ENCODE peak calls at places on chromosomes 3 and 15, in five cellular contexts. A is transverse colon, R is A549, J is tibial nerve, S is esophagus muscularis mucosa. O is an unnamed sample. For H3K4me1, the result is how much of the 10 kb centered on the place peaks cover.

GRCh38 chr3:149815728-149816127 is 2.7 kb downstream of the RNF13 start:
- DNase-seq in S (no peak), A (no peak), R (no peak), J (no peak), O (no peak)

GRCh38 chr3:100299031-100299430 is 35.5 kb upstream of the NIT2 start:
- DNase-seq in S (no peak), A (no peak), J (no peak), R (no peak), O (no peak)

GRCh38 chr3:28139288-28139687 is 102.1 kb upstream of the CMC1 start:
- DNase-seq in A (no peak), S (no peak), R (no peak), J (peak), O (no peak)

GRCh38 chr3:127456471-127457093 is 134.0 kb downstream of the TPRA1 start:
- DNase-seq in A (no peak), R (no peak), J (no peak), S (no peak), O (no peak)

GRCh38 chr3:13662238-13662847 is 113.4 kb downstream of the FBLN2 start:
- DNase-seq in R (no peak), J (no peak), A (no peak), S (no peak), O (no peak)

GRCh38 chr3:171688593-171688992 is 121.7 kb downstream of the PLD1 start:
- DNase-seq in J (no peak), R (no peak), A (no peak), S (no peak), O (no peak)

GRCh38 chr3:187763850-187764648 is 18.8 kb upstream of the BCL6 start:
- DNase-seq in A (no peak), R (no peak), J (no peak), S (no peak), O (no peak)

GRCh38 chr3:47340866-47341265 is 40.0 kb upstream of the PTPN23 start:
- DNase-seq in A (no peak), S (no peak), R (no peak), J (no peak), O (no peak)

GRCh38 chr15:84955089-84955848 is 26.4 kb upstream of the PDE8A start:
- DNase-seq in R (peak), A (peak), J (peak), S (no peak), O (peak)

GRCh38 chr3:180594631-180595348 is 7.2 kb upstream of the TTC14 start:
- DNase-seq in J (no peak), S (no peak), R (peak), A (no peak), O (no peak)

GRCh38 chr15:72685925-72686794 is at the start of the genes BBS4 and HIGD2B:
- DNase-seq in A (peak), J (peak), R (peak), S (peak), O (peak)

GRCh38 chr15:71294636-71295241 is 179.5 kb downstream of the THSD4 start:
- DNase-seq in A (peak), S (no peak), R (peak), J (no peak), O (peak)

GRCh38 chr3:60395173-60395762 is 856.0 kb downstream of the FHIT start:
- DNase-seq in R (no peak), S (no peak), A (no peak), J (no peak), O (no peak)

GRCh38 chr3:38552364-38552763 is 56.2 kb downstream of the EXOG start:
- DNase-seq in A (no peak), S (no peak), J (no peak), R (no peak), O (no peak)

GRCh38 chr3:130728037-130728436 is 18.6 kb downstream of the PIK3R4 start:
- DNase-seq in A (no peak), R (no peak), J (no peak), S (no peak), O (no peak)

GRCh38 chr3:125165189-125165947 is 47.2 kb downstream of the SLC12A8 start:
- DNase-seq in J (no peak), R (no peak), A (no peak), S (no peak), O (no peak)

GRCh38 chr15:68820205-68820588 is 498 bp downstream of the ANP32A start:
- DNase-seq in A (peak), J (no peak), S (no peak), R (peak), O (peak)
- TF ChIP-seq POLR2A in A (no peak), J (no peak), S (no peak), R (peak), O (no peak)

GRCh38 chr3:10666621-10667020 is 149.4 kb upstream of the SLC6A11 start:
- DNase-seq in S (no peak), J (no peak), A (peak), R (no peak), O (no peak)

GRCh38 chr3:10668077-10668476 is 148.0 kb upstream of the SLC6A11 start:
- DNase-seq in A (no peak), S (no peak), J (no peak), R (no peak), O (no peak)

GRCh38 chr3:10669490-10670048 is 146.5 kb upstream of the SLC6A11 start:
- DNase-seq in J (no peak), A (no peak), R (no peak), S (no peak), O (no peak)

GRCh38 chr3:10665611-10666010 is 150.4 kb upstream of the SLC6A11 start:
- DNase-seq in A (no peak), J (no peak), R (no peak), S (no peak), O (no peak)

DNA sequence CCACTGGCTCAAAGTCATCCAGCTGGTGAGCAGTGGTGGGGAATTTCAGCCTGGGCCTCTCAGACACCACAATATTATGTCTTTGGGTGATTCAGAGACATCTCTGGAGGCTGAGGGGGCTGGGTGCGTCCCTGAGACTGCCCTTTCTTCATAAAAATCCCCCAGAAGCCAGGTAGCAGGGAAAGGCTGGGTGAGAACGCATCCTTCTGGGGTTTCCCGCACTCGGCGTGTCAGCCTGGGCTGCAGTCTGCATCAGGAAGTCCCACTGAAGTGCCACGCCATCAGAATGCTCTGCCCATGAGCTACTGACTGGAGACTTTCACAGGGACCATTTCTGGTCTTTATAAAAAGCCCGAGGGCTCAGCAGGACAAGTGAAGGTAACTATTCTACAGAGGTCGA is 148.8 kb upstream of the SLC6A11 start:
- DNase-seq in S (no peak), J (no peak), R (no peak), A (no peak), O (no peak)
- H3K27ac ChIP-seq in S (no peak), J (no peak), R (no peak), A (no peak), O (no peak)

GRCh38 chr3:167450195-167450594 is 23.6 kb downstream of the SERPINI2 start:
- DNase-seq in A (no peak), R (no peak), S (no peak), J (no peak), O (no peak)

GRCh38 chr3:167451282-167451681 is 22.6 kb downstream of the SERPINI2 start:
- DNase-seq in R (no peak), A (no peak), J (no peak), S (no peak), O (no peak)

GRCh38 chr3:167450675-167451074 is 23.2 kb downstream of the SERPINI2 start:
- DNase-seq in J (no peak), A (no peak), S (no peak), R (no peak), O (no peak)

GRCh38 chr3:167456157-167456799 is 17.6 kb downstream of the SERPINI2 start:
- DNase-seq in J (no peak), R (no peak), S (no peak), A (no peak), O (no peak)

GRCh38 chr3:167453815-167454214 is 20.0 kb downstream of the SERPINI2 start:
- DNase-seq in J (no peak), A (no peak), S (no peak), R (no peak), O (no peak)
- H3K4me1 ChIP-seq in J (under half), A (under half), S (under half), R (under half), O (under half)

GRCh38 chr15:89113263-89113662 is 25.0 kb downstream of the ABHD2 start:
- DNase-seq in A (no peak), R (no peak), J (no peak), S (no peak), O (no peak)

GRCh38 chr15:89114974-89115373 is 26.7 kb downstream of the ABHD2 start:
- DNase-seq in A (no peak), S (no peak), J (no peak), R (no peak), O (no peak)

GRCh38 chr15:89117790-89118189 is 29.5 kb downstream of the ABHD2 start:
- DNase-seq in A (no peak), S (no peak), R (no peak), J (no peak), O (no peak)

GRCh38 chr15:89116404-89116803 is 28.1 kb downstream of the ABHD2 start:
- DNase-seq in J (no peak), A (no peak), S (no peak), R (no peak), O (no peak)

GRCh38 chr15:89115547-89115946 is 27.3 kb downstream of the ABHD2 start:
- DNase-seq in S (no peak), R (no peak), A (peak), J (no peak), O (peak)
- TF ChIP-seq POLR2A in S (no peak), R (no peak), A (no peak), J (no peak), O (no peak)

GRCh38 chr3:16374047-16375019 is 109.3 kb downstream of the OXNAD1 start:
- DNase-seq in A (no peak), J (no peak), S (no peak), R (no peak), O (peak)
- H3K27ac ChIP-seq in A (no peak), J (peak), S (peak), R (no peak), O (no peak)

DNA sequence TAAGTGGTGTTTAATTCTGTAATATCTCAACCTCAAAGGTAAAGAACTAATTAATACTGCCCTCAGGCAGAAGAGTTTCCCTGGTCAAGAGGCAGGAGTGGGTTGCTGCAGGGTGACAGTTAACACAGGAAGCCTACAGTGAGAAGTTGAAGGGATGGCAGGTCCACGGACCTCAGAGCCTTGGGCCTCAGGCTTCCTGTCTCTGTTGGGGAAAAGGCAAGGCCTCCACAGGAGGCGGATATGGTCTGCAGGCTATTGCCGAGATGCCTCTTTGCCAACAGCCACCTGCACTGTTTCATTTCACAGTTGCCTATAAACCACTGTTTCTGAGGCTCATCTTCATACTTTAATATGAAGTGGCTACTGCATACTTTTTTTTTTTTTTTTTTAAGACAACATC is 33.3 kb upstream of the RPN1 start:
- DNase-seq in A (no peak), R (no peak), J (no peak), S (no peak), O (no peak)
- H3K4me1 ChIP-seq in A (under half), R (under half), J (under half), S (under half), O (under half)